ENCODE peak calls at places on chromosome 13, in six cellular contexts. C is fibroblast of mammary gland; H is effector CD4-positive, alpha-beta T cell; P is activated CD4-positive, alpha-beta memory T cell treated with anti-CD3 and anti-CD28 coated beads, Interleukin-2, amount 10 ng/mL, durations not matched to agents 7 days and 5 days; I is activated effector memory CD4-positive, alpha-beta T cell treated with anti-CD3 and anti-CD28 coated beads, Interleukin-2, amount 50 U/mL, for 16 hours; N is neural progenitor cell. V is an unnamed sample.

GRCh38 chr13:72259528-72259927 is 392.5 kb upstream of the DACH1 start:
- DNase-seq in C (no peak), P (no peak), N (no peak), I (no peak), H (no peak), V (no peak)

GRCh38 chr13:44224433-44225149 is 149.0 kb upstream of the SERP2 start:
- DNase-seq in N (no peak), P (no peak), C (no peak), H (no peak), I (no peak), V (no peak)

GRCh38 chr13:30787747-30788535 is 52.6 kb downstream of the ALOX5AP start:
- DNase-seq in C (peak; percentile 67), I (no peak), P (no peak), H (no peak), N (no peak), V (no peak)

GRCh38 chr13:24008679-24009078 is 111.4 kb upstream of the C1QTNF9B start:
- DNase-seq in I (no peak), P (no peak), H (no peak), C (peak; percentile 49), N (no peak), V (no peak)

GRCh38 chr13:52848455-52849190 is at the start of gene PCDH8:
- DNase-seq in N (peak; percentile 96), C (no peak), H (no peak), P (no peak), I (no peak), V (no peak)

GRCh38 chr13:76687467-76687866 is 198.7 kb downstream of the KCTD12 start:
- DNase-seq in I (no peak), P (no peak), C (no peak), H (no peak), N (no peak), V (no peak)

GRCh38 chr13:34577051-34577450 is 365.0 kb upstream of the NBEA start:
- DNase-seq in N (no peak), P (no peak), H (no peak), I (no peak), C (no peak), V (no peak)

GRCh38 chr13:76597868-76598267 is 288.3 kb downstream of the KCTD12 start:
- DNase-seq in P (no peak), H (no peak), C (no peak), N (no peak), I (no peak), V (no peak)

GRCh38 chr13:79480954-79481684 is at the start of gene NDFIP2:
- DNase-seq in I (peak; percentile 95), C (peak; percentile 69), N (peak; percentile 88), H (peak; percentile 74), P (peak; percentile 89), V (peak; percentile 94)

GRCh38 chr13:76512676-76513277 is 373.4 kb downstream of the KCTD12 start:
- DNase-seq in P (no peak), N (no peak), H (no peak), I (no peak), C (peak; percentile 98), V (no peak)

GRCh38 chr13:113938716-113939115 is 35.2 kb downstream of the C13orf46 start:
- DNase-seq in I (no peak), P (no peak), C (no peak), N (no peak), H (no peak), V (no peak)

GRCh38 chr13:99979453-99980200 is 2.0 kb upstream of the ZIC2 start:
- DNase-seq in H (no peak), P (no peak), C (no peak), N (peak; percentile 79), I (peak; percentile 64), V (no peak)

GRCh38 chr13:35888327-35888940 is 242.7 kb downstream of the DCLK1 start:
- DNase-seq in P (no peak), I (no peak), C (peak; percentile 59), H (no peak), N (no peak), V (no peak)

GRCh38 chr13:23074054-23074805 is 106.5 kb upstream of the SGCG start:
- DNase-seq in C (no peak), N (no peak), I (no peak), P (no peak), H (no peak), V (no peak)

GRCh38 chr13:24162604-24163003 is 2.1 kb downstream of the SPATA13 start:
- DNase-seq in P (no peak), H (no peak), I (no peak), C (no peak), N (peak; percentile 23), V (no peak)

GRCh38 chr13:112803422-112803821 is 113.6 kb downstream of the ATP11A start:
- DNase-seq in H (no peak), I (no peak), N (no peak), P (no peak), C (no peak), V (no peak)

GRCh38 chr13:40539954-40540706 is 126.3 kb downstream of the FOXO1 start:
- DNase-seq in N (peak; percentile 21), C (peak; percentile 78), P (no peak), H (no peak), I (no peak), V (no peak)